ENCODE peak calls at places on chromosomes 4 and X, in ten cellular contexts. One of them, this sample, is unnamed.
A peak's percentile ranks its signal among the peaks of the same experiment; 100 is the strongest.

GRCh38 chrX:140507982-140508305 is 3.1 kb upstream of the SOX3 start:
- DNase-seq in nephron progenitor cell: peak; percentile 75
- DNase-seq in CD14-positive monocyte: no peak
- DNase-seq in HTR-8/SVneo: no peak
- DNase-seq in NCI-H2029: no peak
- DNase-seq in T-helper 9 cell: no peak
- DNase-seq in hypothalamus: no peak
- DNase-seq in progenitor cell of endocrine pancreas: peak; percentile 67
- DNase-seq in GM03348: no peak
- DNase-seq in ecto neural progenitor cell: peak; percentile 84
- DNase-seq in this sample: no peak

GRCh38 chrX:12065251-12065650 is 73.0 kb upstream of the FRMPD4 start:
- DNase-seq in nephron progenitor cell: peak; percentile 35
- DNase-seq in CD14-positive monocyte: no peak
- DNase-seq in HTR-8/SVneo: no peak
- DNase-seq in NCI-H2029: no peak
- DNase-seq in T-helper 9 cell: no peak
- DNase-seq in hypothalamus: no peak
- DNase-seq in progenitor cell of endocrine pancreas: peak; percentile 19
- DNase-seq in GM03348: peak; percentile 31
- DNase-seq in ecto neural progenitor cell: peak; percentile 47
- DNase-seq in this sample: no peak

GRCh38 chr4:182240161-182241130 is 2.8 kb upstream of the TENM3 start:
- DNase-seq in nephron progenitor cell: peak; percentile 18
- DNase-seq in CD14-positive monocyte: no peak
- DNase-seq in HTR-8/SVneo: peak; percentile 62
- DNase-seq in NCI-H2029: no peak
- DNase-seq in T-helper 9 cell: no peak
- DNase-seq in hypothalamus: no peak
- DNase-seq in progenitor cell of endocrine pancreas: no peak
- DNase-seq in GM03348: peak; percentile 70
- DNase-seq in ecto neural progenitor cell: peak; percentile 56
- DNase-seq in this sample: peak; percentile 92

GRCh38 chrX:9342581-9343051 is 122.2 kb upstream of the TBL1X start:
- DNase-seq in nephron progenitor cell: peak; percentile 74
- DNase-seq in CD14-positive monocyte: peak; percentile 78
- DNase-seq in HTR-8/SVneo: peak; percentile 69
- DNase-seq in NCI-H2029: peak; percentile 77
- DNase-seq in T-helper 9 cell: peak; percentile 43
- DNase-seq in hypothalamus: peak; percentile 38
- DNase-seq in progenitor cell of endocrine pancreas: peak; percentile 38
- DNase-seq in GM03348: peak; percentile 84
- DNase-seq in ecto neural progenitor cell: peak; percentile 78
- DNase-seq in this sample: peak; percentile 53

GRCh38 chr4:51932261-51932660 is 87.9 kb downstream of the LRRC66 start:
- DNase-seq in nephron progenitor cell: no peak
- DNase-seq in CD14-positive monocyte: no peak
- DNase-seq in HTR-8/SVneo: no peak
- DNase-seq in NCI-H2029: no peak
- DNase-seq in T-helper 9 cell: no peak
- DNase-seq in hypothalamus: no peak
- DNase-seq in progenitor cell of endocrine pancreas: no peak
- DNase-seq in GM03348: peak; percentile 35
- DNase-seq in ecto neural progenitor cell: no peak
- DNase-seq in this sample: no peak

GRCh38 chrX:15737188-15737956 is 698 bp upstream of the CA5B start:
- DNase-seq in nephron progenitor cell: no peak
- DNase-seq in CD14-positive monocyte: no peak
- DNase-seq in HTR-8/SVneo: no peak
- DNase-seq in NCI-H2029: no peak
- DNase-seq in T-helper 9 cell: no peak
- DNase-seq in hypothalamus: no peak
- DNase-seq in progenitor cell of endocrine pancreas: no peak
- DNase-seq in GM03348: no peak
- DNase-seq in ecto neural progenitor cell: no peak
- DNase-seq in this sample: no peak

GRCh38 chr4:61580721-61581377 is 380.7 kb downstream of the ADGRL3 start:
- DNase-seq in nephron progenitor cell: no peak
- DNase-seq in CD14-positive monocyte: no peak
- DNase-seq in HTR-8/SVneo: no peak
- DNase-seq in NCI-H2029: no peak
- DNase-seq in T-helper 9 cell: no peak
- DNase-seq in hypothalamus: no peak
- DNase-seq in progenitor cell of endocrine pancreas: no peak
- DNase-seq in GM03348: no peak
- DNase-seq in ecto neural progenitor cell: no peak
- DNase-seq in this sample: peak; percentile 7

GRCh38 chrX:111035991-111036390 is 60.0 kb upstream of the PAK3 start:
- DNase-seq in nephron progenitor cell: no peak
- DNase-seq in CD14-positive monocyte: no peak
- DNase-seq in HTR-8/SVneo: no peak
- DNase-seq in NCI-H2029: no peak
- DNase-seq in T-helper 9 cell: no peak
- DNase-seq in hypothalamus: no peak
- DNase-seq in progenitor cell of endocrine pancreas: no peak
- DNase-seq in GM03348: no peak
- DNase-seq in ecto neural progenitor cell: no peak
- DNase-seq in this sample: no peak

GRCh38 chr4:145760961-145761929 is 81.3 kb downstream of the C4orf51 start:
- DNase-seq in nephron progenitor cell: no peak
- DNase-seq in CD14-positive monocyte: no peak
- DNase-seq in HTR-8/SVneo: no peak
- DNase-seq in NCI-H2029: no peak
- DNase-seq in T-helper 9 cell: no peak
- DNase-seq in hypothalamus: no peak
- DNase-seq in progenitor cell of endocrine pancreas: no peak
- DNase-seq in GM03348: no peak
- DNase-seq in ecto neural progenitor cell: no peak
- DNase-seq in this sample: no peak

GRCh38 chr4:80017125-80017854 is 55.7 kb downstream of the ANTXR2 start:
- DNase-seq in nephron progenitor cell: no peak
- DNase-seq in CD14-positive monocyte: no peak
- DNase-seq in HTR-8/SVneo: peak; percentile 10
- DNase-seq in NCI-H2029: no peak
- DNase-seq in T-helper 9 cell: no peak
- DNase-seq in hypothalamus: no peak
- DNase-seq in progenitor cell of endocrine pancreas: no peak
- DNase-seq in GM03348: peak; percentile 76
- DNase-seq in ecto neural progenitor cell: no peak
- DNase-seq in this sample: peak; percentile 84

GRCh38 chr4:82639947-82640346 is 78.2 kb upstream of the TMEM150C start:
- DNase-seq in nephron progenitor cell: no peak
- DNase-seq in CD14-positive monocyte: no peak
- DNase-seq in HTR-8/SVneo: no peak
- DNase-seq in NCI-H2029: no peak
- DNase-seq in T-helper 9 cell: no peak
- DNase-seq in hypothalamus: no peak
- DNase-seq in progenitor cell of endocrine pancreas: no peak
- DNase-seq in GM03348: no peak
- DNase-seq in ecto neural progenitor cell: no peak
- DNase-seq in this sample: no peak

GRCh38 chrX:39948564-39948963 is 149.2 kb downstream of the BCOR start:
- DNase-seq in nephron progenitor cell: no peak
- DNase-seq in CD14-positive monocyte: no peak
- DNase-seq in HTR-8/SVneo: no peak
- DNase-seq in NCI-H2029: peak; percentile 34
- DNase-seq in T-helper 9 cell: no peak
- DNase-seq in hypothalamus: no peak
- DNase-seq in progenitor cell of endocrine pancreas: no peak
- DNase-seq in GM03348: no peak
- DNase-seq in ecto neural progenitor cell: no peak
- DNase-seq in this sample: no peak

GRCh38 chrX:57929373-57929772 is 19.1 kb upstream of the ZXDA start:
- DNase-seq in nephron progenitor cell: no peak
- DNase-seq in CD14-positive monocyte: no peak
- DNase-seq in HTR-8/SVneo: no peak
- DNase-seq in NCI-H2029: no peak
- DNase-seq in T-helper 9 cell: no peak
- DNase-seq in hypothalamus: no peak
- DNase-seq in progenitor cell of endocrine pancreas: no peak
- DNase-seq in GM03348: peak; percentile 11
- DNase-seq in ecto neural progenitor cell: no peak
- DNase-seq in this sample: no peak

GRCh38 chrX:72020788-72021187 is 110.1 kb downstream of the NHSL2 start:
- DNase-seq in nephron progenitor cell: no peak
- DNase-seq in CD14-positive monocyte: no peak
- DNase-seq in HTR-8/SVneo: no peak
- DNase-seq in NCI-H2029: no peak
- DNase-seq in T-helper 9 cell: no peak
- DNase-seq in hypothalamus: no peak
- DNase-seq in progenitor cell of endocrine pancreas: no peak
- DNase-seq in GM03348: no peak
- DNase-seq in ecto neural progenitor cell: peak; percentile 14
- DNase-seq in this sample: no peak

GRCh38 chr4:182103614-182104319 is 139.4 kb upstream of the TENM3 start:
- DNase-seq in nephron progenitor cell: no peak
- DNase-seq in CD14-positive monocyte: no peak
- DNase-seq in HTR-8/SVneo: no peak
- DNase-seq in NCI-H2029: no peak
- DNase-seq in T-helper 9 cell: no peak
- DNase-seq in hypothalamus: no peak
- DNase-seq in progenitor cell of endocrine pancreas: no peak
- DNase-seq in GM03348: no peak
- DNase-seq in ecto neural progenitor cell: no peak
- DNase-seq in this sample: peak; percentile 3

GRCh38 chr4:7967501-7968261 is 28.0 kb upstream of the AFAP1 start:
- DNase-seq in nephron progenitor cell: no peak
- DNase-seq in CD14-positive monocyte: no peak
- DNase-seq in HTR-8/SVneo: no peak
- DNase-seq in NCI-H2029: no peak
- DNase-seq in T-helper 9 cell: no peak
- DNase-seq in hypothalamus: no peak
- DNase-seq in progenitor cell of endocrine pancreas: no peak
- DNase-seq in GM03348: no peak
- DNase-seq in ecto neural progenitor cell: no peak
- DNase-seq in this sample: no peak

GRCh38 chrX:108735680-108736508 is 469 bp downstream of the IRS4 start:
- DNase-seq in nephron progenitor cell: peak; percentile 56
- DNase-seq in CD14-positive monocyte: no peak
- DNase-seq in HTR-8/SVneo: no peak
- DNase-seq in NCI-H2029: no peak
- DNase-seq in T-helper 9 cell: no peak
- DNase-seq in hypothalamus: no peak
- DNase-seq in progenitor cell of endocrine pancreas: peak; percentile 15
- DNase-seq in GM03348: peak; percentile 9
- DNase-seq in ecto neural progenitor cell: no peak
- DNase-seq in this sample: no peak

This sample was measured in RCC 7860.